ENCODE peak calls at places on chromosomes 5 and 9, in nine cellular contexts. Y is epithelial cell of esophagus, Z is fibroblast of the aortic adventitia, X is HL-60, V is GM12878, G is astrocyte of the spinal cord, D is psoas muscle, O is RWPE1, B is foreskin fibroblast. E is an unnamed sample.

GRCh38 chr5:84239509-84239908 is 145.2 kb downstream of the EDIL3 start:
- DNase-seq in Y (peak; percentile 87), Z (peak; percentile 86), X (no peak), V (no peak), G (peak; percentile 34), D (no peak), O (peak; percentile 82), B (peak; percentile 26), E (peak; percentile 49)

GRCh38 chr9:135948873-135949665 is 12.1 kb downstream of the UBAC1 start:
- DNase-seq in Y (no peak), Z (no peak), X (no peak), V (no peak), G (no peak), D (no peak), O (no peak), B (no peak), E (no peak)

GRCh38 chr9:16475257-16475656 is 395.2 kb downstream of the BNC2 start:
- DNase-seq in Y (no peak), Z (no peak), X (no peak), V (no peak), G (no peak), D (no peak), O (no peak), B (no peak), E (no peak)

GRCh38 chr9:74357577-74357976 is 139.6 kb upstream of the RORB start:
- DNase-seq in Y (no peak), Z (no peak), X (no peak), V (no peak), G (no peak), D (no peak), O (no peak), B (no peak), E (no peak)

GRCh38 chr5:173339286-173339685 is 11.1 kb upstream of the STC2 start:
- DNase-seq in Y (no peak), Z (no peak), X (no peak), V (no peak), G (no peak), D (no peak), O (no peak), B (no peak), E (no peak)

GRCh38 chr9:137589441-137590122 is 730 bp downstream of the ZMYND19 start:
- DNase-seq in Y (peak; percentile 27), Z (no peak), X (no peak), V (no peak), G (no peak), D (no peak), O (no peak), B (no peak), E (no peak)

GRCh38 chr9:128702949-128703615 is 779 bp downstream of the PKN3 start:
- DNase-seq in Y (no peak), Z (no peak), X (no peak), V (no peak), G (peak; percentile 38), D (peak; percentile 70), O (peak; percentile 38), B (no peak), E (no peak)

GRCh38 chr5:91469517-91470165 is 86.5 kb upstream of the ARRDC3 start:
- DNase-seq in Y (no peak), Z (no peak), X (peak; percentile 12), V (no peak), G (peak; percentile 12), D (no peak), O (no peak), B (peak; percentile 29), E (no peak)

GRCh38 chr9:34562136-34562745 is 27.3 kb downstream of the CNTFR start:
- DNase-seq in Y (no peak), Z (no peak), X (no peak), V (no peak), G (no peak), D (no peak), O (no peak), B (no peak), E (no peak)
- TF ChIP-seq CTCF in Y (peak; percentile 50), Z (peak; percentile 58), X (peak; percentile 71), V (peak; percentile 65), G (peak; percentile 56), D (peak; percentile 55), O (no peak), B (peak; percentile 23), E (peak; percentile 40)

GRCh38 chr5:69276422-69277174 is 41.9 kb downstream of the CDK7 start:
- DNase-seq in Y (no peak), Z (no peak), X (no peak), V (no peak), G (peak; percentile 60), D (no peak), O (no peak), B (no peak), E (no peak)

GRCh38 chr5:69279517-69279916 is 44.8 kb downstream of the CDK7 start:
- DNase-seq in Y (no peak), Z (no peak), X (no peak), V (no peak), G (no peak), D (no peak), O (no peak), B (no peak), E (no peak)

GRCh38 chr5:69270827-69271226 is 36.1 kb downstream of the CDK7 start:
- DNase-seq in Y (no peak), Z (no peak), X (no peak), V (no peak), G (no peak), D (no peak), O (no peak), B (no peak), E (no peak)

GRCh38 chr5:69271376-69271775 is 36.7 kb downstream of the CDK7 start:
- DNase-seq in Y (peak; percentile 57), Z (peak; percentile 61), X (no peak), V (no peak), G (peak; percentile 54), D (no peak), O (no peak), B (peak; percentile 33), E (peak; percentile 7)

DNA sequence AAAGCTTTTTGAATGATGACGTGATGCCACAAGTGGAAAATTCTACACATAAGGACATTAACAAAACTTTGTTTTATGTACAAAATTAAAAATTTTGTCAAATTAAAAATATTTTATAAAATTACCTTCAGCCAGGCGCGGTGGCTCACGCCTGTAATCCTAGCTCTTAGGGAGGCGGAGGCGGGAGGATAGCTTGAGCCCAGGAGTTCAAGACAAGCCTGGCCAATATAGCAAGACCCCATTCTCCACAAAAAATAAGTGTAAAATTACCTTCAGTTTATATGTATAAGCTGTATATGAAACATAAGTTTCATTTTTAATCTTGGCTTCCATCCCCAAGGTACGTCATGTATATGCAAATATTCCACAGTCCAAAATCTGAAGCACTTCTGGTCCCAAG is 40.9 kb downstream of the CDK7 start:
- DNase-seq in Y (no peak), Z (no peak), X (no peak), V (no peak), G (no peak), D (no peak), O (no peak), B (no peak), E (no peak)
- TF ChIP-seq CTCF in Y (no peak), Z (no peak), X (no peak), V (no peak), G (no peak), D (no peak), O (no peak), B (no peak), E (no peak)

GRCh38 chr9:109118802-109119438 is 827 bp downstream of the TMEM245 start:
- DNase-seq in Y (no peak), Z (peak; percentile 12), X (no peak), V (no peak), G (peak; percentile 27), D (peak; percentile 62), O (peak; percentile 54), B (no peak), E (no peak)

GRCh38 chr9:109117856-109118801 is 1.6 kb downstream of the TMEM245 start:
- DNase-seq in Y (peak; percentile 88), Z (peak; percentile 89), X (no peak), V (no peak), G (peak; percentile 79), D (peak; percentile 63), O (peak; percentile 96), B (peak; percentile 73), E (no peak)

GRCh38 chr9:109120204-109120789 is 550 bp upstream of the TMEM245 start:
- DNase-seq in Y (no peak), Z (no peak), X (no peak), V (no peak), G (no peak), D (no peak), O (no peak), B (no peak), E (no peak)

GRCh38 chr9:109121218-109121796 is 1.6 kb upstream of the TMEM245 start:
- DNase-seq in Y (no peak), Z (no peak), X (no peak), V (no peak), G (no peak), D (no peak), O (no peak), B (no peak), E (no peak)

DNA sequence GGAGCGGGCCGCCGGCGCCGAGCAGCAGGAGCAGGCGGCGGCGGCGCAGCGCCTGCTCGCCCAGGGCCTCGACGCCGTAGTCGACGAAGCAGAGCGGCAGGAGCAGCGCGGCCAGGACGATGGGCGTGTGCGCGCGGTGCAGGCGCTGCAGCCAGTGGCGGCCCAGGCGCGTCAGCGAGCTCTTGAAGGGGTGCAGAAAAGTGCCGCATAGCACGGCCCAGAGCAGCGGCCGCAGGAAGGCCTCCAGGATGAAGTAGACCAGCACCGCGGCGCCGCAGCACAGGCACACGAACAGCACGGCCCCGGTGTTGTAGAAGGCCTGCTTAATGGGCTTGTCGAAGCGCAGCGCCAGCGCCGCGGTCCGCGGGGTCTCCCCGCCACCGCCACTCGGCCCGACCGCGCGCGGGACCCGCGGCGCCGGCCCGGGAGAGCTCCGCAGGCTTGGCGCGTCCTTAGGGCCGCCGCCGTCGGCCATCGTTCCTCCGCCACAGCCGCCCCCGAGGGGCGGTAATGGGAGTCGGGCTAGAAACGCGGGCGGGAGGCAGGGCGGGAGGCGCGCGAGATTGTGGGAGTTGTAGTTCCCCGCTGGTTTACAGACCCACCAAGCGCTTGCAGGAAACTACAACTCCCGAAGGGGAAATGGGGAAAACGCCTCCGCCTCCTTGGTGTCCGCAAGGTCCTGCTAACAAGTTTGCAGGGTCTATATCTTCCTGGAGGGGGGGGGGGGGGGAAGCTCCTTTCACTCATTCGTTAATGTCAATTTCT is at the start of gene TMEM245:
- DNase-seq in Y (peak; percentile 99), Z (peak; percentile 99), X (peak; percentile 96), V (peak; percentile 92), G (peak; percentile 99), D (peak; percentile 98), O (peak; percentile 99), B (peak; percentile 99), E (peak; percentile 99)
- TF ChIP-seq CTCF in Y (no peak), Z (no peak), X (no peak), V (no peak), G (no peak), D (no peak), O (no peak), B (no peak), E (no peak)

GRCh38 chr9:18146329-18146728 is 327.6 kb upstream of the ADAMTSL1 start:
- DNase-seq in Y (no peak), Z (no peak), X (no peak), V (no peak), G (no peak), D (no peak), O (no peak), B (no peak), E (no peak)

GRCh38 chr9:18141681-18142080 is 332.3 kb upstream of the ADAMTSL1 start:
- DNase-seq in Y (no peak), Z (no peak), X (no peak), V (no peak), G (no peak), D (no peak), O (no peak), B (no peak), E (no peak)

GRCh38 chr9:18138676-18139075 is 335.3 kb upstream of the ADAMTSL1 start:
- DNase-seq in Y (no peak), Z (no peak), X (no peak), V (no peak), G (no peak), D (no peak), O (no peak), B (no peak), E (no peak)

GRCh38 chr9:18137815-18138214 is 336.1 kb upstream of the ADAMTSL1 start:
- DNase-seq in Y (no peak), Z (no peak), X (no peak), V (no peak), G (no peak), D (no peak), O (no peak), B (no peak), E (no peak)

DNA sequence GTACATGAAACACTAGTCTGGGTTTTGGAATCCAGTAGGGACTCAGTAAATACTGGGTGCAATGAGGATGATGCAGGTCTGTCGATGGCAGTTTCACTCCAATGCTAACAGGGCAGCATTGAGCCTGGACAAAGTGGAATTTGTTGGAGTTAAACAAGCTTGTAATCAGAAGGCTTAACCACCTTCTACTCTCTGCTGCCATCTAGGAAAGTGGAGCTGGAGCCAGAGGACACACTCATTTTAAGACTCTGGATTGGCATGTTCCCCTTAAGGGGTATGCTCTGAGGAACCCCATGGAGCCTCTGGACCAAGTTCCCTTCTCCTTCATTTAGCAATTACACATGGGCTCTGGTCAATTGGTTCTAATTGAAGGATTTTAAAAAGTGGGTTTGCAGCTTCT is 331.0 kb upstream of the ADAMTSL1 start:
- DNase-seq in Y (peak; percentile 31), Z (peak; percentile 5), X (no peak), V (no peak), G (no peak), D (no peak), O (no peak), B (peak; percentile 2), E (no peak)
- TF ChIP-seq CTCF in Y (peak; percentile 49), Z (peak; percentile 32), X (no peak), V (no peak), G (peak; percentile 43), D (no peak), O (peak; percentile 19), B (peak; percentile 28), E (no peak)

E was measured in AG09319.